ENCODE peak calls at places on chromosomes 5 and 9, in eight cellular contexts. V is sigmoid colon, X is hepatocyte, K is esophagus squamous epithelium, N is glutamatergic neuron, R is A673, J is cardiac muscle cell, W is colonic mucosa. G is an unnamed sample.

GRCh38 chr9:75108571-75108970 is 20.3 kb downstream of the OSTF1 start:
- DNase-seq in X (no peak), J (no peak), R (no peak), V (peak), K (no peak), N (no peak), W (no peak), G (no peak)

GRCh38 chr5:76958976-76959767 is 6.3 kb downstream of the CRHBP start:
- DNase-seq in X (no peak), W (no peak), R (peak), V (no peak), J (no peak), K (no peak), N (no peak), G (no peak)

GRCh38 chr9:116717150-116717549 is 30.0 kb downstream of the TRIM32 start:
- DNase-seq in J (no peak), K (no peak), W (no peak), R (peak), X (no peak), N (no peak), V (no peak), G (no peak)

GRCh38 chr5:56145106-56145505 is 88.0 kb downstream of the ANKRD55 start:
- DNase-seq in J (no peak), K (no peak), W (no peak), X (peak), N (no peak), V (no peak), R (no peak), G (no peak)

GRCh38 chr9:124551472-124552339 is 44.5 kb upstream of the NR5A1 start:
- DNase-seq in W (peak), K (no peak), J (peak), R (peak), X (peak), V (no peak), N (peak), G (no peak)

GRCh38 chr9:87973791-87974292 is 491 bp downstream of the CDK20 start:
- DNase-seq in J (peak), R (peak), W (no peak), K (no peak), X (peak), V (no peak), N (no peak), G (no peak)

GRCh38 chr5:177312649-177313181 is 1.0 kb upstream of the MXD3 start:
- DNase-seq in N (no peak), R (peak), K (no peak), X (peak), V (peak), J (peak), W (peak), G (no peak)

GRCh38 chr5:40834391-40834848 is 602 bp downstream of the RPL37 start:
- DNase-seq in X (peak), J (peak), N (no peak), K (no peak), V (no peak), W (peak), R (no peak), G (peak)

GRCh38 chr9:110688329-110688728 is 19.7 kb downstream of the MUSK start:
- DNase-seq in R (no peak), W (no peak), K (no peak), X (no peak), J (no peak), V (no peak), N (no peak), G (no peak)

GRCh38 chr5:151750121-151750520 is 8.3 kb downstream of the ATOX1 start:
- DNase-seq in K (no peak), J (no peak), N (no peak), V (no peak), R (no peak), X (no peak), W (no peak), G (no peak)

GRCh38 chr5:23742701-23743100 is 235.3 kb downstream of the PRDM9 start:
- DNase-seq in V (no peak), J (no peak), R (no peak), K (no peak), X (no peak), N (no peak), W (no peak), G (no peak)

GRCh38 chr5:104702212-104702611 is 1139.6 kb upstream of the NUDT12 start:
- DNase-seq in N (no peak), K (no peak), W (no peak), V (no peak), J (no peak), R (no peak), X (no peak), G (no peak)

GRCh38 chr5:59838989-59839388 is 54.5 kb downstream of the PDE4D start:
- DNase-seq in X (no peak), J (no peak), V (no peak), K (no peak), R (no peak), W (no peak), N (no peak), G (no peak)

GRCh38 chr9:2340046-2340760 is 281.4 kb upstream of the VLDLR start:
- DNase-seq in W (no peak), V (no peak), X (no peak), N (no peak), K (no peak), J (no peak), R (no peak), G (no peak)

GRCh38 chr9:79447760-79448159 is 124.0 kb upstream of the TLE4 start:
- DNase-seq in J (peak), W (no peak), K (no peak), N (no peak), V (no peak), X (peak), R (no peak), G (no peak)

GRCh38 chr5:140249536-140249935 is 53.4 kb downstream of the PFDN1 start:
- DNase-seq in K (no peak), R (no peak), W (no peak), V (no peak), N (no peak), J (no peak), X (no peak), G (no peak)

GRCh38 chr9:112898872-112899281 is 8.2 kb upstream of the SLC46A2 start:
- DNase-seq in W (no peak), V (no peak), K (no peak), X (no peak), J (no peak), N (no peak), R (no peak), G (no peak)

DNA sequence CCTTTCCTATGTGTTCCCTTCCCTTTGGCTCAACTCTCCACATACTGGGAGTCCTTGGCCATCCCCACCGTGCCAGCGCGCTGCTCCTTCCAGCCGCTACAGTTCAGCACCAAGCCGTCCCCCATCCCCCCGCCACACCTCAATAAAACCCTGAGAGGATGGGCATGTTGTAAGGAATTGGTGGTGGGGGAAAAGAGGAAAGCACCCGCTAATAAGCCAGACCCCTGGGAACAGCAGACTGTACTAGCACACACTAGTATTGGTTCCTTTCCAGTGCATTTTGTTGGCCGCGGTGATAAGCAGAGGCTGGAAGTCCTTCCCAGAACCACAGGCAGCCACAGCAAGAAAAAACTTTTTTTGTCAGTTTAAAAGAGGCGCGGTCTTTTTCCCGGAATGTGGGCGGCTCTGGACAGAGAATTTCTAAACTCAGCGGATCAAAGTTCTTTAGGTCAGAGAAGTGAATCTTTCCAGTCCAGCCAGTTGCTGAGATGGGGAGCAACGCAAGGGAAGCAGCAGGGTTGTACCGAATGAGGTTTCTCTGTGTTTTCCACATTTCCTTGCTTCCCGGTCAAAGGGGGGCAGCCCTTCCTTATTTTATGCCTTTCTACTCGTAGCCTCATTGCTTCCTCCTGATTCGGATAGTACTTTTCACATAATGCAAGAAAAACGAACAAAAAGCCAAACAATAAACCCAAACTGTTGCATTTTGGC is 2.1 kb downstream of the CHSY3 start:
- DNase-seq in K (no peak), X (peak), R (no peak), W (peak), J (peak), N (peak), V (peak), G (no peak)
- TF ChIP-seq CTCF in K (no peak), X (peak), R (no peak), W (no peak), J (peak), N (no peak), V (no peak), G (no peak)

DNA sequence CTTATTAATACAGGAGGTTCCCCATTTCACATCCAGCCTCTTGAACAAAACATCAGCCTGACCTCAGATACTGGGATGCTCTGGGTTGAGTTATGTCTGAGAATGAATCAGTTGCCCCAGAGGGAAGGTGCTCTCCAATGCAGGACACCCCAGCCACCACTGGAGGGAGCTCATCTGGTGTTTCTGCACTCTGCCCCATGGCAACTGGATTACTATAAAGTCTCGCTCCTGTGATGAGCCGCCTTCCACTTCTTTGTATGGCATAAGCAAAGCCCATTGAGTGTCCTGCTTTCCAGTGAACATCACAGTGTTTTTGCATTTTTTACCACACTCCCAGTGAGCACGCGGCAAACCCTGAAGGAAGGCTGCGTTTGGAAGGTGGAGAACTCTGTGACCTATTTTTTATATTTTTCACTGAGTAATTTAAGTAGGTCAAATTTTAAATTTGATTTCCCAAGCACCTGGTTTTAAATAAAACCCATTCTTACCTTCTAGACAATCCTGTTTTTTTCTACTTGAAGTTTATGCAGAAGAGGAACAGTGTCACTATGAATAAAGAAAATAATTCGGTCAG is 176.9 kb upstream of the WWC1 start:
- DNase-seq in X (peak), W (peak), N (peak), K (no peak), J (peak), R (peak), V (no peak), G (peak)
- TF ChIP-seq CTCF in X (peak), W (peak), N (peak), K (peak), J (peak), R (peak), V (peak), G (peak)

DNA sequence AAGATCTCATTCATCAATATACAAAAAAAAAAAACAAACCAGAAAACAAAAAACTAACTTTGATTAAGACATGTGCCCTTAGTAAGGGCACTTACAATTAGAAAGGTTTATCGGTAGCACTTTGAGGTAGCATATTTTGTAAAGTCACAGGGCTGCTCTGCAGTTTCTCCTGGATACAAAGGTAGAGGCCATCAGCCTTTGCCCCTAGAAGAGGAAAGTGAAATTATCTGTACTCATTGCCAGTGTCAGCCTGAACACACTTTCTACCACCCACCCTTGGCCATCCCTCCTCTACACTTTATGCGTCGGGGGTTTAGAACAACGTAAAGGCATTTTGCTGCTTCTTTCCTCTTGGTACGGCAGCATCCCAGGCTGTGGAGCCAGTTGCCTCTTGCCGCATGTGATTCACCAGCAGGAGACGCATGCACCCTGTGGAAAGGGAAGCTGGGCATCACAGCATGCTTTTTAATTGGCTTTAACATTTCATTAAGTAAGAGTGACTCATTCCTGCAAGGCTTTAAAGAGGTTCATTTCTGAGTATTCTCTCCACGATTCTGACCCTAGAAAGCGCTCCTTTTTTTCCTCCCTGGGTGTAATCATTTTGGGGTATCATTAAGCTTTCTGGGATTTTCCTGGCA is 84.6 kb downstream of the CEMIP2 start:
- DNase-seq in J (peak), V (no peak), X (peak), N (no peak), W (no peak), K (no peak), R (peak), G (no peak)
- TF ChIP-seq CTCF in J (peak), V (peak), X (peak), N (no peak), W (no peak), K (peak), R (peak), G (no peak)

GRCh38 chr5:174312641-174313040 is 267.1 kb downstream of the NSG2 start:
- DNase-seq in J (no peak), X (no peak), K (no peak), N (no peak), V (no peak), R (no peak), W (no peak), G (no peak)

GRCh38 chr5:174311531-174312269 is 266.2 kb downstream of the NSG2 start:
- DNase-seq in V (no peak), N (peak), X (peak), K (no peak), J (peak), W (peak), R (peak), G (peak)

GRCh38 chr5:174313615-174314014 is 268.1 kb downstream of the NSG2 start:
- DNase-seq in W (no peak), R (no peak), J (no peak), N (no peak), V (no peak), K (no peak), X (no peak), G (no peak)

GRCh38 chr5:174311121-174311520 is 265.6 kb downstream of the NSG2 start:
- DNase-seq in J (no peak), V (no peak), X (no peak), W (no peak), N (no peak), K (no peak), R (no peak), G (no peak)

DNA sequence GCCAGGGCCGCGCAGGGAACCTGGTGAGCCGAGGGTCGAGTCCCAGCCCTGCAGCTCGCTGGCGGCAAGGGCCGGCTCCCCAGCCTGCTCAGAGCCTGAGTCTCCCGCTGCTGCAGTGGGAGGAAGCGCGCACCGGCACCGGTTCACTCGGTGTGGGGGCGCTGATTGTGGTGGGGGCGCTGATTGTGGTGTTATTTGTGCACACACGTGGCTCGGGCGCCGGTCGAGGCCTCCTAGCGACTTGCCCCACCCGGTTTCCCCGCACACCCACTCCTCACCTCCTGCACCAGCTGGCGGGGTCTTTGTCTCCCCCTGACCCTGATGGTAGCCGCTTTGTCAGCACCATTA is 266.7 kb downstream of the NSG2 start:
- DNase-seq in K (no peak), R (no peak), N (no peak), V (no peak), J (no peak), X (no peak), W (no peak), G (no peak)
- TF ChIP-seq CTCF in K (no peak), R (no peak), N (peak), V (no peak), J (no peak), X (no peak), W (no peak), G (no peak)

DNA sequence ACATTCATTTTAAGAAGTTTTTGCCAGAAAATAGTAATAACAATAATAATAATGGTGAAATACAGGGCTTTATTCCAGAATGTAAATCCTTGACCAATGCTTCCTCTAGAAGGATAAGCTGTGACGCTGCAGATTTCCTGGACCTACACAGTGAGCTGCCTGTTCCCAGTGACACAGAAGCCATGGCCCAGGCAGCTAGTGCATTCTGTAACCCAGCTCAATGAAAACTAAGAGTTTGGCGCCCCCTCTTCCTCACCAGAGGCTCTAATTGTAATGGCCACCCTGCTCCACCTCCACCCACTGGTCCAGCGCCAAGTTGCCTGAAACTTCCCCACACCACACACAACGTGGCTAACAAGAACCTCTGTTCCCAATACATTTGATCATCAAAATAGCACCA is 248.2 kb downstream of the CETN3 start:
- DNase-seq in R (peak), N (peak), X (peak), V (no peak), K (no peak), W (no peak), J (peak), G (no peak)
- TF ChIP-seq CTCF in R (peak), N (no peak), X (peak), V (no peak), K (no peak), W (no peak), J (peak), G (no peak)

GRCh38 chr9:134419684-134420076 is 93.4 kb downstream of the RXRA start:
- DNase-seq in N (peak), K (no peak), X (peak), R (no peak), W (no peak), J (no peak), V (no peak), G (no peak)
- TF ChIP-seq CTCF in N (peak), K (no peak), X (peak), R (peak), W (no peak), J (peak), V (no peak), G (no peak)

GRCh38 chr5:86118542-86118941 is 499.2 kb upstream of the COX7C start:
- DNase-seq in K (no peak), J (no peak), W (no peak), X (no peak), N (no peak), V (no peak), R (no peak), G (no peak)
- TF ChIP-seq CTCF in K (no peak), J (no peak), W (peak), X (no peak), N (peak), V (no peak), R (peak), G (no peak)

DNA sequence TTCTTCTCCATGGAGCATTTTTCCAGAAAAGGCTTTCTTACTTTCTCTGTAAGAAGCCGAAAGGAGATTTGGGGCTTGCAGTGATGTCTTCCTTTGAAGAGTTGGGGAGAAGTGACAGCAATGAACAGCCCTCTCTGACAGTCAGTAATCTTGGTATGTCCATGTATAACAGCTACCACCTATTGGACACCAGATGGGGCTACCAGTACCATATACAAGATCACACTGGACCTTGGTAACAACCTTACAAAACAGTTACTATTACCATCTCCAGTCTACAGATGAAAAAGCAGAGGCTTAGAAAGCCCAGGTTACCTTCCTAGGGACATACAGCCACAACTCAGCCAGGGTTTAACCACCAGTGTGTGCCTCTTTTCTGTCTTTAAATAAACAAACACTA is 272.7 kb upstream of the TRPC7 start:
- DNase-seq in N (no peak), J (no peak), X (peak), R (no peak), V (no peak), K (no peak), W (no peak), G (no peak)
- TF ChIP-seq CTCF in N (no peak), J (no peak), X (peak), R (no peak), V (no peak), K (no peak), W (no peak), G (no peak)

GRCh38 chr9:96564217-96564616 is 55.4 kb downstream of the CDC14B start:
- DNase-seq in N (no peak), X (no peak), K (no peak), W (no peak), J (no peak), V (no peak), R (no peak), G (no peak)

GRCh38 chr9:96567203-96567700 is 52.4 kb downstream of the CDC14B start:
- DNase-seq in X (no peak), V (no peak), R (peak), J (no peak), K (no peak), N (no peak), W (peak), G (no peak)

GRCh38 chr9:96565684-96566360 is 53.8 kb downstream of the CDC14B start:
- DNase-seq in N (no peak), V (no peak), W (peak), J (no peak), X (peak), K (no peak), R (no peak), G (no peak)

DNA sequence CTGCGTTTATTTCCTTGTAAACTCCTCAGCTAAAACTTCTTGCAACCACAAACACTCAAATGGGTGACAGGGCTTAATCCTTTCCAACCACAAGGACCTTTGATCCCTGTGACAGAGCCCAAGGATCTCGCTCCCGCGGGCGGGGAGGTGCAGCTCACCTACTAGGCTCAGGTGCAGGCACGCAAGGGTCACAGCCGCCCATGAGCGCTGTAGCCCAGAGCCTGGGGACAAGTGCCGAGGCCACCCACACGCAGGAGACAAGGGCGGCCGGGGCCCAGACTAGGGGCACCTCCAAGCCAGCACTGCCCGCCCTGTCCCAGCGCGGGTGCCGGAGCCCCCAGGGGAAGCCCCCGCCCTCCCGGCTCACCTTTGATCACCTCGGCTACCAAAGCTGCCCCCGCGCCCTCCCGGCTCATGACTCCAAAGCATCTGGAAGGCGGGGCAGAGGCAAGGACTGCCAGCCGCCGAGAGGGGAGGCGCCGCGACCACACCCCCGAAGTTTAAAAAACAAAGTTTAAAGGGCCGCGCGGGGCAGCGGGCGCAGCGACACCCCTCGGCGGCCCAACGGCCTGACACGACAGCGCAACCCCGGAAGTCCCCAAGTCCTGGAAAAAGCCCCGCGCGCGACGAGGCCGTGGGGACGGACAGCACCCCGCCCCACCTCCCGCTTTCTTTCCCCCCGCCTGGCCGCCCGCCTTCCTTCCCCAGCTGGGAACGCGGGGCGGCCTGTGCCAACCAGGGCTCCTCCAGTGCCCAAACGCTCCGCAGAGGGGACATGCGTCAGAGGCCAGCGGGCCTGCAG is 53.0 kb downstream of the CDC14B start:
- DNase-seq in K (peak), J (peak), X (peak), R (peak), W (peak), N (peak), V (peak), G (peak)
- TF ChIP-seq CTCF in K (peak), J (peak), X (peak), R (peak), W (peak), N (peak), V (peak), G (peak)